ENCODE peak calls at places on chromosomes 13 and 19, in seven cellular contexts. D, Z, O, X, H, T and L are unnamed samples.

GRCh38 chr13:50243926-50244325 is 228.7 kb downstream of the KCNRG start:
- DNase-seq in O (no peak), H (no peak), T (no peak), D (no peak), Z (no peak), X (no peak), L (no peak)

GRCh38 chr13:48626726-48627451 is 26.8 kb upstream of the CYSLTR2 start:
- DNase-seq in H (no peak), D (no peak), O (no peak), T (no peak), X (no peak), Z (no peak), L (no peak)

GRCh38 chr13:23561261-23561660 is 9.0 kb upstream of the TNFRSF19 start:
- DNase-seq in D (no peak), H (no peak), Z (no peak), O (no peak), T (no peak), X (no peak), L (no peak)

GRCh38 chr19:4866595-4867424 is 657 bp downstream of the PLIN3 start:
- DNase-seq in Z (peak), T (peak), X (peak), H (peak), O (no peak), D (no peak), L (peak)

GRCh38 chr13:103188688-103189326 is 122.6 kb upstream of the SLC10A2 start:
- DNase-seq in H (no peak), T (no peak), Z (peak), X (no peak), D (no peak), O (no peak), L (peak)

GRCh38 chr13:68078457-68078856 is 848.3 kb upstream of the PCDH9 start:
- DNase-seq in H (no peak), O (no peak), Z (no peak), T (no peak), D (no peak), X (no peak), L (no peak)

GRCh38 chr19:47711652-47712239 is 1.5 kb upstream of the EHD2 start:
- DNase-seq in T (no peak), X (no peak), Z (no peak), H (no peak), O (no peak), D (no peak), L (no peak)

GRCh38 chr19:28905996-28906395 is 307.0 kb downstream of the UQCRFS1 start:
- DNase-seq in H (no peak), D (no peak), X (no peak), O (no peak), T (peak), Z (no peak), L (no peak)

GRCh38 chr19:30792561-30793505 is 420.6 kb downstream of the ZNF536 start:
- DNase-seq in O (no peak), T (no peak), H (no peak), X (no peak), D (no peak), Z (no peak), L (no peak)

GRCh38 chr13:73284475-73284874 is 225.7 kb downstream of the KLF5 start:
- DNase-seq in O (no peak), X (no peak), T (no peak), H (no peak), Z (no peak), D (no peak), L (no peak)

GRCh38 chr19:8363803-8364771 is at the start of gene ANGPTL4:
- DNase-seq in Z (no peak), D (peak), X (peak), H (peak), T (peak), O (no peak), L (no peak)

GRCh38 chr19:44673510-44673909 is 2.2 kb downstream of the CEACAM19 start:
- DNase-seq in X (no peak), Z (no peak), D (no peak), O (no peak), T (no peak), H (no peak), L (no peak)

GRCh38 chr13:67229438-67230242 is 496 bp downstream of the PCDH9 start:
- DNase-seq in H (no peak), X (peak), D (no peak), Z (no peak), O (no peak), T (peak), L (no peak)

GRCh38 chr13:106477303-106477702 is 58.2 kb downstream of the EFNB2 start:
- DNase-seq in T (no peak), X (no peak), O (no peak), D (no peak), H (no peak), Z (no peak), L (no peak)

GRCh38 chr13:87677334-87678234 is 6.4 kb downstream of the SLITRK5 start:
- DNase-seq in D (no peak), Z (no peak), O (no peak), T (no peak), X (peak), H (no peak), L (no peak)

GRCh38 chr19:51448011-51448744 is 10.1 kb downstream of the SIGLEC8 start:
- DNase-seq in H (peak), O (no peak), Z (no peak), X (peak), T (no peak), D (no peak), L (no peak)